ENCODE peak calls at places on chromosomes 4 and X, in four cellular contexts. Q is MM.1S, T is OCI-LY7, L is PC-3. A is an unnamed sample. For H3K79me2 and H3K9me2, the result is how much of the 10 kb centered on the place peaks cover.

GRCh38 chr4:177177446-177178160 is 132.1 kb upstream of the NEIL3 start:
- DNase-seq in T (no peak), Q (no peak), L (no peak), A (peak)

GRCh38 chr4:169582706-169583105 is 29.7 kb downstream of the NEK1 start:
- DNase-seq in T (no peak), Q (no peak), L (no peak), A (peak)

GRCh38 chr4:138242076-138242829 is at the start of gene SLC7A11:
- DNase-seq in L (peak), Q (peak), T (peak), A (peak)

GRCh38 chr4:3791910-3792542 is 25.8 kb downstream of the ADRA2C start:
- DNase-seq in Q (peak), T (peak), L (peak), A (peak)

GRCh38 chr4:169070895-169071218 is 60.8 kb upstream of the CBR4 start:
- DNase-seq in T (no peak), L (peak), Q (no peak), A (no peak)

GRCh38 chr4:1042352-1043025 is 31.1 kb downstream of the FGFRL1 start:
- DNase-seq in Q (no peak), T (no peak), L (no peak), A (no peak)

GRCh38 chr4:40728341-40728740 is 21.4 kb upstream of the NSUN7 start:
- DNase-seq in Q (no peak), L (no peak), T (no peak), A (no peak)

GRCh38 chr4:98803287-98803677 is 125.7 kb downstream of the EIF4E start:
- DNase-seq in L (no peak), T (no peak), Q (no peak), A (no peak)

GRCh38 chr4:14169460-14169859 is 541.9 kb upstream of the BOD1L1 start:
- DNase-seq in Q (no peak), T (no peak), L (peak), A (peak)

GRCh38 chr4:139901516-139902327 is 236.1 kb downstream of the MGST2 start:
- DNase-seq in T (no peak), Q (no peak), L (peak), A (peak)

GRCh38 chr4:125187621-125188176 is 127.1 kb upstream of the FAT4 start:
- DNase-seq in T (no peak), Q (no peak), L (peak), A (peak)

GRCh38 chr4:80197601-80198444 is 520 bp downstream of the PRDM8 start:
- DNase-seq in T (no peak), Q (no peak), L (no peak), A (peak)

GRCh38 chrX:85244411-85245210 is 820 bp downstream of the ZNF711 start:
- DNase-seq in L (no peak), Q (no peak), T (peak), A (peak)

GRCh38 chrX:6053126-6053625 is 175.5 kb downstream of the NLGN4X start:
- DNase-seq in Q (no peak), L (no peak), T (no peak), A (no peak)

GRCh38 chrX:13345037-13345436 is 25.2 kb upstream of the ATXN3L start:
- DNase-seq in L (no peak), Q (no peak), T (peak), A (no peak)

GRCh38 chrX:72366746-72367145 is 61.0 kb upstream of the CITED1 start:
- DNase-seq in T (no peak), Q (no peak), L (no peak), A (no peak)

GRCh38 chr4:20395160-20395773 is 143.6 kb downstream of the SLIT2 start:
- DNase-seq in Q (no peak), T (peak), L (peak), A (peak)

GRCh38 chrX:17655232-17656034 is 81.9 kb upstream of the SCML1 start:
- DNase-seq in T (no peak), L (no peak), Q (no peak), A (peak)

GRCh38 chrX:68695206-68695845 is 47.9 kb downstream of the STARD8 start:
- DNase-seq in L (no peak), Q (no peak), T (no peak), A (peak)

GRCh38 chr4:38313175-38313574 is 350.8 kb upstream of the KLF3 start:
- DNase-seq in T (no peak), L (no peak), Q (peak), A (no peak)

GRCh38 chr4:181289203-181289602 is 954.0 kb upstream of the TENM3 start:
- DNase-seq in Q (no peak), T (no peak), L (no peak), A (no peak)

GRCh38 chr4:140358281-140358680 is 15.2 kb upstream of the SCOC start:
- DNase-seq in Q (no peak), T (no peak), L (no peak), A (no peak)

DNA sequence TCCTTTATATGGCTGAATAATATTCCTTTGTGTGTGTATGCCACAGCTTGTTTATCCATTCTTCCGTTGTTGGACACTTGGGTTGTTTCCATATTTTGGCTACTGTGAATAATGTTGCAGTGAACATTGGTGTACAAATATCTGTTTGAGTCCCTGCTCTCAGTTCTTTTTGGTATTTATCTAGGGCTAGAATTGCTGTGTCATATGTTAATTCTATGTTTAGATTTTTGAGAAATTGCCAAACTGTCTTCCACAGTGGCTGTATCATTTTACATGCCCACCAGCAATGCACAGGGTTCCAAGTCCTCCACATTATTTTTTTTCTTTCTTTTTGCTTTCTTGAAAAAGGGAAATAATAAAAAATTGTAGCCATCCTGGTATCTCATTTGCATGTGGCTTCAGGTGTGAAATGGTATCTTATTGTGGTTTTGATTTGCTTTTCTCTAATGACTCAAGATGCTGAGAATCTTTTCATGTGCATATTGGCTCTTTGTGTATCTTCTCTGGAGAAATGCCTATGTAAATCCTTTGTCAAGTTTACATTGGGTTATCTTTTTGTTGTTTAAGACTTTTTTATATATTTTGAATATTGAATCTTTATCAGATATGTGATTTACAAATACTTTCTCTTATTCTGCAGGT is 129.7 kb downstream of the RAPGEF2 start:
- DNase-seq in L (no peak), Q (no peak), T (no peak), A (no peak)
- H3K79me2 ChIP-seq in L (under half), Q (under half), T (under half), A (half or more)

GRCh38 chr4:153327247-153327646 is 17.2 kb upstream of the MND1 start:
- DNase-seq in Q (no peak), L (no peak), T (peak), A (no peak)

GRCh38 chr4:153326513-153326912 is 18.0 kb upstream of the MND1 start:
- DNase-seq in T (no peak), L (peak), Q (no peak), A (peak)

GRCh38 chr4:153318696-153319320 is 25.7 kb upstream of the MND1 start:
- DNase-seq in Q (peak), L (peak), T (peak), A (peak)

GRCh38 chr4:153322791-153323190 is 21.7 kb upstream of the MND1 start:
- DNase-seq in Q (no peak), L (no peak), T (no peak), A (peak)
- TF ChIP-seq EZH2phosphoT487 in Q (no peak), L (no peak), T (no peak), A (no peak)

GRCh38 chrX:136819026-136819425 is 38.3 kb upstream of the ARHGEF6 start:
- DNase-seq in T (no peak), L (no peak), Q (no peak), A (no peak)

GRCh38 chrX:136816970-136817369 is 36.2 kb upstream of the ARHGEF6 start:
- DNase-seq in L (peak), Q (no peak), T (no peak), A (peak)

GRCh38 chrX:136823175-136823574 is 42.4 kb upstream of the ARHGEF6 start:
- DNase-seq in L (peak), Q (no peak), T (no peak), A (peak)

DNA sequence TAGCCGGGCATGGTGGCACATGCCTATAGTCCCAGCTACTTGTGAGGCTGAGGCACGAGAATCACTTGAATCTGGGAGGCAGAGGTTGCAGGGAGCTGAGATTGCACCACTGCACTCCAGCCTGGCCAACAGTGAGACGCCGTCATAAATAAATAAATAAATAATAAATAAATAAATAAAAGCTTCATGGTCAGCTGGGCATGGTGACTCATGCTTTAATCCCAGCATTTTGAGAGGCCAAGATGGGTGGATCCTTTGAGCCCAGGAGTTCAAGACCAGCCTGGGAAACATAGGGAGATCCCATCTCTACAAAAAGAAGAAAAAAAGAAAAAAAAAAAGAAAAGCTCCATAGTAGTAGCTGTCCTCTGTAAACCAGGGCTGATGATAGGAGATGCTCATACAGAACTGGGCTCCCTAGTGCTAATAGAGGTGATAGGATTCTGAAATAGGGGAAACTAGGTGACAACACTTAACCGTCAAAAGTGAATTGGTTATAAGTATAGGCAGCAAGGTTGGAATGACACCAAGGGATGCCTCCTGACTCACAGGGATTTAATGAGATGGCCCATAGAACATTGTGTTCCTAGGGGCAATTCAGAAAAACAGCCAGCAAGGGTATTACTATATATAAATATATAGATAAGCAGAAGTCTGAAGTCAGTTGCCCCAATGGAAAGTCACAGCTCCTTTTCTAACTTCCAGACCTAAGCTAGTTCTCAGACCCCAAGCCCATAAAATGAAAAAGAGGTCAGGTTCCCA is 41.8 kb upstream of the ARHGEF6 start:
- DNase-seq in L (peak), T (no peak), Q (no peak), A (no peak)
- H3K9me2 ChIP-seq in L (under half), T (under half), Q (under half), A (under half)

GRCh38 chr4:7854697-7855370 is 84.8 kb downstream of the AFAP1 start:
- DNase-seq in L (no peak), Q (no peak), T (no peak), A (no peak)
- H3K79me2 ChIP-seq in L (half or more), Q (under half), T (under half), A (half or more)

GRCh38 chr4:24363751-24364150 is 220.6 kb downstream of the DHX15 start:
- DNase-seq in T (no peak), Q (no peak), L (no peak), A (no peak)
- TF ChIP-seq EZH2phosphoT487 in T (no peak), Q (no peak), L (no peak), A (no peak)

GRCh38 chrX:2370436-2370835 is 130.3 kb downstream of the DHRSX start:
- DNase-seq in T (no peak), L (no peak), Q (no peak), A (peak)

GRCh38 chrX:2373615-2374014 is 127.2 kb downstream of the DHRSX start:
- DNase-seq in L (no peak), Q (no peak), T (no peak), A (no peak)

GRCh38 chrX:2376166-2376565 is 124.6 kb downstream of the DHRSX start:
- DNase-seq in Q (no peak), L (no peak), T (no peak), A (no peak)

GRCh38 chrX:2371026-2371778 is 129.6 kb downstream of the DHRSX start:
- DNase-seq in T (no peak), L (no peak), Q (no peak), A (no peak)

GRCh38 chrX:2374086-2374485 is 126.7 kb downstream of the DHRSX start:
- DNase-seq in Q (no peak), T (no peak), L (no peak), A (peak)
- H3K9me2 ChIP-seq in Q (under half), T (under half), L (under half), A (under half)

DNA sequence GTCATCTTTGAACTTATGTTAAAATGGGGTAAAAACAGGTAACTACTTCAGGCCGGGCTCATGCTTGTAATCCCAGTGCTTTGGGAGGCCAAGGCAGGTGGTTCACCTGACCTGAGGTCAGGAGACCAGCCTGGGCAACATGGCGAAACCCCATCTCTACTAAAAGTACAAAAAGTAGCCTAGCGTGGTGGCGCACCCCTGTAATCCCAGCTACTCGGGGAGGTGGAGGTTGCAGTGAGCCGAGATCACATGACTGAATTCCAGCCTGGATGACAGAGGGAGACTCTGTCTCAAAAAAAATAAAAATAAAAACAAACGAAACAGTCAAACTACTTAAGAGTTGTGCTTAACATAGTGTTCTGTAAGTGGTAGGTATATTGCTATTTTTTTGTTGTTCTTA is 2.5 kb downstream of the DDX3X start:
- DNase-seq in L (no peak), T (no peak), Q (no peak), A (no peak)
- H3K79me2 ChIP-seq in L (half or more), T (half or more), Q (half or more), A (half or more)